ENCODE peak calls at places on chromosomes 5 and 9, in five cellular contexts. One of them, this sample, is unnamed.

GRCh38 chr5:146079695-146080361 is 25.5 kb downstream of the PLAC8L1 start:
- DNase-seq in A549: no peak
- DNase-seq in left lung: no peak
- DNase-seq in SJSA1: no peak
- DNase-seq in stomach: no peak
- DNase-seq in this sample: no peak

GRCh38 chr5:107605596-107606125 is 65.1 kb downstream of the EFNA5 start:
- DNase-seq in A549: no peak
- DNase-seq in left lung: no peak
- DNase-seq in SJSA1: no peak
- DNase-seq in stomach: no peak
- DNase-seq in this sample: no peak

GRCh38 chr5:43078956-43079355 is 38.8 kb upstream of the ANXA2R start:
- DNase-seq in A549: no peak
- DNase-seq in left lung: no peak
- DNase-seq in SJSA1: peak; percentile 73
- DNase-seq in stomach: no peak
- DNase-seq in this sample: no peak

GRCh38 chr5:10333154-10334006 is 20.1 kb upstream of the MARCHF6 start:
- DNase-seq in A549: peak; percentile 48
- DNase-seq in left lung: peak; percentile 90
- DNase-seq in SJSA1: peak; percentile 42
- DNase-seq in stomach: peak; percentile 60
- DNase-seq in this sample: no peak

GRCh38 chr5:132259061-132259851 is 1.8 kb downstream of the PDLIM4 start:
- DNase-seq in A549: no peak
- DNase-seq in left lung: no peak
- DNase-seq in SJSA1: peak; percentile 79
- DNase-seq in stomach: peak; percentile 16
- DNase-seq in this sample: peak; percentile 87

GRCh38 chr5:78648359-78649219 is at the start of gene LHFPL2:
- DNase-seq in A549: peak; percentile 78
- DNase-seq in left lung: peak; percentile 93
- DNase-seq in SJSA1: peak; percentile 62
- DNase-seq in stomach: peak; percentile 77
- DNase-seq in this sample: peak; percentile 86

GRCh38 chr9:21267806-21268657 is 28.2 kb upstream of the IFNA14 start:
- DNase-seq in A549: no peak
- DNase-seq in left lung: no peak
- DNase-seq in SJSA1: no peak
- DNase-seq in stomach: no peak
- DNase-seq in this sample: no peak

GRCh38 chr5:89437450-89438435 is 554.8 kb upstream of the MEF2C start:
- DNase-seq in A549: no peak
- DNase-seq in left lung: no peak
- DNase-seq in SJSA1: peak; percentile 44
- DNase-seq in stomach: no peak
- DNase-seq in this sample: no peak

GRCh38 chr9:1100945-1101344 is 50.8 kb downstream of the DMRT2 start:
- DNase-seq in A549: no peak
- DNase-seq in left lung: peak; percentile 50
- DNase-seq in SJSA1: no peak
- DNase-seq in stomach: peak; percentile 56
- DNase-seq in this sample: no peak

GRCh38 chr5:178998441-178998840 is 3.3 kb upstream of the GRM6 start:
- DNase-seq in A549: no peak
- DNase-seq in left lung: no peak
- DNase-seq in SJSA1: no peak
- DNase-seq in stomach: no peak
- DNase-seq in this sample: no peak

GRCh38 chr5:177362871-177363507 is 5.3 kb downstream of the RGS14 start:
- DNase-seq in A549: peak; percentile 79
- DNase-seq in left lung: peak; percentile 91
- DNase-seq in SJSA1: no peak
- DNase-seq in stomach: peak; percentile 78
- DNase-seq in this sample: peak; percentile 76

GRCh38 chr9:25207402-25207801 is 470.8 kb downstream of the TUSC1 start:
- DNase-seq in A549: no peak
- DNase-seq in left lung: no peak
- DNase-seq in SJSA1: no peak
- DNase-seq in stomach: no peak
- DNase-seq in this sample: no peak

GRCh38 chr5:174454890-174455289 is 269.5 kb upstream of the MSX2 start:
- DNase-seq in A549: no peak
- DNase-seq in left lung: no peak
- DNase-seq in SJSA1: no peak
- DNase-seq in stomach: no peak
- DNase-seq in this sample: no peak

GRCh38 chr5:119743927-119744326 is 114.6 kb downstream of the FAM170A start:
- DNase-seq in A549: peak; percentile 6
- DNase-seq in left lung: no peak
- DNase-seq in SJSA1: no peak
- DNase-seq in stomach: no peak
- DNase-seq in this sample: no peak

GRCh38 chr5:23257656-23258055 is 249.8 kb upstream of the PRDM9 start:
- DNase-seq in A549: no peak
- DNase-seq in left lung: no peak
- DNase-seq in SJSA1: no peak
- DNase-seq in stomach: no peak
- DNase-seq in this sample: no peak

GRCh38 chr5:59107692-59108091 is 524.8 kb downstream of the RAB3C start:
- DNase-seq in A549: no peak
- DNase-seq in left lung: no peak
- DNase-seq in SJSA1: no peak
- DNase-seq in stomach: peak; percentile 68
- DNase-seq in this sample: no peak

GRCh38 chr9:91800473-91800872 is 149.6 kb downstream of the ROR2 start:
- DNase-seq in A549: no peak
- DNase-seq in left lung: no peak
- DNase-seq in SJSA1: no peak
- DNase-seq in stomach: no peak
- DNase-seq in this sample: peak; percentile 29

GRCh38 chr5:522899-523657 is 1.2 kb downstream of the SLC9A3 start:
- DNase-seq in A549: peak; percentile 35
- DNase-seq in left lung: peak; percentile 74
- DNase-seq in SJSA1: no peak
- DNase-seq in stomach: peak; percentile 38
- DNase-seq in this sample: no peak

GRCh38 chr5:178940569-178941360 is at the start of gene ZNF454:
- DNase-seq in A549: no peak
- DNase-seq in left lung: peak; percentile 91
- DNase-seq in SJSA1: no peak
- DNase-seq in stomach: peak; percentile 78
- DNase-seq in this sample: peak; percentile 92

GRCh38 chr5:3709058-3709723 is 113.6 kb downstream of the IRX1 start:
- DNase-seq in A549: no peak
- DNase-seq in left lung: no peak
- DNase-seq in SJSA1: no peak
- DNase-seq in stomach: no peak
- DNase-seq in this sample: no peak

GRCh38 chr9:126326228-126327015 is at the start of gene MVB12B:
- DNase-seq in A549: peak; percentile 58
- DNase-seq in left lung: peak; percentile 92
- DNase-seq in SJSA1: no peak
- DNase-seq in stomach: peak; percentile 53
- DNase-seq in this sample: no peak

GRCh38 chr5:75021229-75021628 is 31.1 kb downstream of the GCNT4 start:
- DNase-seq in A549: no peak
- DNase-seq in left lung: no peak
- DNase-seq in SJSA1: no peak
- DNase-seq in stomach: no peak
- DNase-seq in this sample: no peak

DNA sequence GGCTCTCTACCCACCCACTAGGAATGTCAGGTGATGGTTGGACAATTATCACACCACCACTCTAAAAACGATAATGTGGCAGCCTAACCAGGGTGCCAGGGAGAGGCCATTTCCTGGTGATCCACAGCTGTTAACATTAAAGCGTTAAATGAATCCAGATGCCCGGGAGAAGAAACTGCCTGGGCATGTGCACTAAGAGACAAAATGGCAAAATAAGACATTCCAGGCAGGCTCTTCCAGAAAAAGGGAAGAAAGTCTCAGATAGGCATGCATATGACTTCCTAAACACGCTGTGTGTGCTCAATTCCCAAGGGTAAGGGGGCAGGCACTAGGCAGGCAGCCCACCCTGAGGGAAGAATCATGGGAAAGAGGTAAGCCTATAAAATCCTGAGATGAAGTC is 4.6 kb upstream of the TXN start:
- DNase-seq in A549: no peak
- DNase-seq in left lung: no peak
- DNase-seq in SJSA1: no peak
- DNase-seq in stomach: no peak
- DNase-seq in this sample: no peak
- H3K4me3 ChIP-seq in A549: no peak overlapping the region
- H3K4me3 ChIP-seq in left lung: no peak overlapping the region
- H3K4me3 ChIP-seq in SJSA1: no peak overlapping the region
- H3K4me3 ChIP-seq in stomach: no peak overlapping the region
- H3K4me3 ChIP-seq in this sample: no peak overlapping the region

DNA sequence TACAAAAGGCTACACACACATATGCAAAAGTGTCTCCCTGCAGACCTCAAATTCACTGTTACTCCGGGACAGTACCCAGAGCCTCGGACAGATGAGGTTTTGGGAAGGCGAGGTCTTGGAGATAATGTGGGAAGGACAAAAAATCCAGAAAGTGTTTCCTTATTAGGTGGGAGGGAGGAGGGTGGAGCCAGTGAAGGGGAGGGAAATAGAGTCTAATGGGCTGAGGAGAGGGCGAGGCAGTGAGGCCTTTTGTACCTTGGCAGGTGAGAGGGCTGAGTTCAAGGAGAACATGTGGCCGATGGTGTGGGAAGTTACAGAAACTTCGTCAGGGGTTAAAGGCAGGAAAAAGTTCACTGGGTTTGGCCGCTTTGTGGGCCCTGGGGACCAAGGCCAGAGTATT is 22.1 kb upstream of the TMEM174 start:
- DNase-seq in A549: no peak
- DNase-seq in left lung: no peak
- DNase-seq in SJSA1: no peak
- DNase-seq in stomach: no peak
- DNase-seq in this sample: no peak
- H3K4me1 ChIP-seq in A549: no peaks in the 10 kb centered on the region
- H3K4me1 ChIP-seq in left lung: no peaks in the 10 kb centered on the region
- H3K4me1 ChIP-seq in SJSA1: peaks cover 11% of the 10 kb centered on the region
- H3K4me1 ChIP-seq in stomach: no peaks in the 10 kb centered on the region
- H3K4me1 ChIP-seq in this sample: no peaks in the 10 kb centered on the region

DNA sequence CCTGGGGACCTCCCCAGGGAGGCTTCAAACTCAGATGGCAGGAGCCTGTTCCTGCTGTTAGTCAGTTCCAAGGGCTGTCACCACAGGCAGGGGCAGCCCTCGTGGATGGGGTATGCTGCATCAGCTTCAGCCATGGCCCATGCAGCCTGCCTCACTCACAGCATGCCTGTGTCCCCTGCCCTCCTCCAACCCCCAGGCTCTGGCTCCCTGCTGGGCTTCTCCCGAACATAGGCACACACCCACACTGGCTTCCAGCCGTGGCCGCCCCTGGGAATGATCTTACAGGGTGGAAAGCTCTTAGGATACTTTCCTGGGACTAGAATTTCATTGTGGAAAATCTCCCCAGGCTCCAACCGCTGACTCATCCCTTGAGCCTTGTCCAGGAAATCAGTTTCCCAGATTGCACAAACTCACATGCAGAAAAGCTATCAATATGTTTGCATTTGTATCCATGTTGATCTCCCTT is 163.8 kb downstream of the SEC61B start:
- DNase-seq in A549: no peak
- DNase-seq in left lung: peak; percentile 68
- DNase-seq in SJSA1: no peak
- DNase-seq in stomach: no peak
- DNase-seq in this sample: no peak
- H3K27ac ChIP-seq in A549: no peak overlapping the region
- H3K27ac ChIP-seq in left lung: no peak overlapping the region
- H3K27ac ChIP-seq in SJSA1: no peak overlapping the region
- H3K27ac ChIP-seq in stomach: no peak overlapping the region
- H3K27ac ChIP-seq in this sample: no peak overlapping the region

GRCh38 chr9:128550770-128551651 is 1.4 kb upstream of the SPTAN1 start:
- DNase-seq in A549: no peak
- DNase-seq in left lung: no peak
- DNase-seq in SJSA1: no peak
- DNase-seq in stomach: no peak
- DNase-seq in this sample: no peak
- H3K4me3 ChIP-seq in A549: peak overlapping the region; percentile 75
- H3K4me3 ChIP-seq in left lung: peak overlapping the region; percentile 97
- H3K4me3 ChIP-seq in SJSA1: peak overlapping the region; percentile 98
- H3K4me3 ChIP-seq in stomach: no peak overlapping the region
- H3K4me3 ChIP-seq in this sample: peak overlapping the region; percentile 90

GRCh38 chr5:134000696-134001453 is 3.9 kb downstream of the VDAC1 start:
- DNase-seq in A549: no peak
- DNase-seq in left lung: no peak
- DNase-seq in SJSA1: no peak
- DNase-seq in stomach: no peak
- DNase-seq in this sample: no peak
- H3K4me1 ChIP-seq in A549: peaks cover 66% of the 10 kb centered on the region
- H3K4me1 ChIP-seq in left lung: peaks cover 66% of the 10 kb centered on the region
- H3K4me1 ChIP-seq in SJSA1: peaks cover 54% of the 10 kb centered on the region
- H3K4me1 ChIP-seq in stomach: peaks cover 84% of the 10 kb centered on the region
- H3K4me1 ChIP-seq in this sample: peaks cover 65% of the 10 kb centered on the region

DNA sequence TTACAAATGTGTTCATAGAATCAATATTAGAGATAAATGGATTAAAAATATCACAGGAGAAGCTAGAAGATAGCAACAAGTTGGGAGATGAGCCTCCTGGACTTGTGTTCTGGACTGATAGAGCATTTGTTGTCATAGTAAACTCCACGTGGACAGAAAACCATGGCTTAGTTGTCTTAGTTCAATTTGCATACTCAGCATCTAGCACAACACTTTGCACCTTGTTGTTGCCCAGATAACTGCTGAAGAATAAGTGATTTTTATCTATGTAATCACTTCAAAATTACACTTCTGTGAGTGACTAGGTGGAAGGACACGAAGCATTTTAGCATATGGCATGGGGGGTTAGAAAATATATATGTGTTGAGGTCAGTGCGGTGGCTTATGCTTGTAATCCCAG is 4.0 kb downstream of the RANBP3L start:
- DNase-seq in A549: no peak
- DNase-seq in left lung: no peak
- DNase-seq in SJSA1: no peak
- DNase-seq in stomach: no peak
- DNase-seq in this sample: no peak
- H3K27ac ChIP-seq in A549: no peak overlapping the region
- H3K27ac ChIP-seq in left lung: no peak overlapping the region
- H3K27ac ChIP-seq in SJSA1: no peak overlapping the region
- H3K27ac ChIP-seq in stomach: no peak overlapping the region
- H3K27ac ChIP-seq in this sample: no peak overlapping the region

GRCh38 chr9:131010482-131011273 is 1.7 kb downstream of the LAMC3 start:
- DNase-seq in A549: no peak
- DNase-seq in left lung: no peak
- DNase-seq in SJSA1: no peak
- DNase-seq in stomach: no peak
- DNase-seq in this sample: no peak

GRCh38 chr9:131008086-131008485 is 888 bp upstream of the LAMC3 start:
- DNase-seq in A549: no peak
- DNase-seq in left lung: no peak
- DNase-seq in SJSA1: no peak
- DNase-seq in stomach: no peak
- DNase-seq in this sample: no peak

GRCh38 chr9:131008909-131009618 is at the start of gene LAMC3:
- DNase-seq in A549: peak; percentile 65
- DNase-seq in left lung: no peak
- DNase-seq in SJSA1: no peak
- DNase-seq in stomach: no peak
- DNase-seq in this sample: no peak

GRCh38 chr9:131006601-131007000 is 2.4 kb upstream of the LAMC3 start:
- DNase-seq in A549: no peak
- DNase-seq in left lung: no peak
- DNase-seq in SJSA1: no peak
- DNase-seq in stomach: no peak
- DNase-seq in this sample: no peak

GRCh38 chr9:131008563-131008908 is 438 bp upstream of the LAMC3 start:
- DNase-seq in A549: no peak
- DNase-seq in left lung: no peak
- DNase-seq in SJSA1: no peak
- DNase-seq in stomach: no peak
- DNase-seq in this sample: no peak
- H3K4me3 ChIP-seq in A549: peak overlapping the region; percentile 54
- H3K4me3 ChIP-seq in left lung: no peak overlapping the region
- H3K4me3 ChIP-seq in SJSA1: no peak overlapping the region
- H3K4me3 ChIP-seq in stomach: peak overlapping the region; percentile 18
- H3K4me3 ChIP-seq in this sample: peak overlapping the region; percentile 44